ENCODE peak calls at places on chromosomes 2 and 18, in ten cellular contexts. S, L, X, F, H, T, E, D, I and V are unnamed samples.

GRCh38 chr2:86274265-86274917 is 63.0 kb downstream of the REEP1 start:
- DNase-seq in X (no peak), I (no peak), T (peak; percentile 27), H (no peak), D (no peak), S (peak; percentile 17), L (no peak), E (no peak), F (no peak), V (no peak)

GRCh38 chr2:66982766-66983165 is 414.4 kb upstream of the ETAA1 start:
- DNase-seq in I (no peak), X (no peak), S (peak; percentile 26), T (no peak), L (no peak), H (no peak), E (no peak), F (no peak), D (no peak), V (no peak)

GRCh38 chr2:74843371-74844298 is 9.7 kb downstream of the HK2 start:
- DNase-seq in D (no peak), F (no peak), S (peak; percentile 87), E (no peak), I (no peak), T (no peak), H (no peak), X (peak; percentile 9), L (no peak), V (no peak)

GRCh38 chr18:36274296-36274695 is 23.2 kb upstream of the FHOD3 start:
- DNase-seq in E (no peak), F (no peak), L (no peak), T (no peak), H (no peak), I (no peak), X (no peak), S (no peak), D (no peak), V (no peak)

GRCh38 chr2:134218928-134219707 is 34.8 kb upstream of the MGAT5 start:
- DNase-seq in L (no peak), I (peak; percentile 32), D (no peak), H (no peak), T (peak; percentile 40), E (no peak), F (no peak), S (no peak), X (peak; percentile 35), V (no peak)

GRCh38 chr2:237896941-237897340 is 37.5 kb downstream of the RAMP1 start:
- DNase-seq in H (no peak), I (no peak), T (no peak), F (no peak), L (no peak), D (no peak), E (no peak), X (no peak), S (no peak), V (peak; percentile 46)

GRCh38 chr2:75500633-75501032 is 60.1 kb downstream of the EVA1A start:
- DNase-seq in I (no peak), L (no peak), T (no peak), D (no peak), E (no peak), X (no peak), S (no peak), H (no peak), F (no peak), V (no peak)

GRCh38 chr18:51028201-51028805 is 1.7 kb upstream of the SMAD4 start:
- DNase-seq in S (peak; percentile 22), L (no peak), T (no peak), D (no peak), X (no peak), E (no peak), F (no peak), H (no peak), I (no peak), V (no peak)

GRCh38 chr18:51039138-51040112 is 9.4 kb downstream of the SMAD4 start:
- DNase-seq in F (no peak), X (no peak), L (no peak), D (peak; percentile 49), I (no peak), S (peak; percentile 45), H (no peak), T (no peak), E (no peak), V (no peak)

GRCh38 chr2:144517825-144518699 is 1.9 kb downstream of the ZEB2 start:
- DNase-seq in X (no peak), F (no peak), E (no peak), S (no peak), H (no peak), T (no peak), D (no peak), I (no peak), L (no peak), V (no peak)

GRCh38 chr2:88854528-88854927 is 163.1 kb downstream of the RPIA start:
- DNase-seq in E (no peak), X (no peak), T (no peak), S (no peak), I (no peak), D (no peak), H (no peak), F (no peak), L (no peak), V (no peak)

DNA sequence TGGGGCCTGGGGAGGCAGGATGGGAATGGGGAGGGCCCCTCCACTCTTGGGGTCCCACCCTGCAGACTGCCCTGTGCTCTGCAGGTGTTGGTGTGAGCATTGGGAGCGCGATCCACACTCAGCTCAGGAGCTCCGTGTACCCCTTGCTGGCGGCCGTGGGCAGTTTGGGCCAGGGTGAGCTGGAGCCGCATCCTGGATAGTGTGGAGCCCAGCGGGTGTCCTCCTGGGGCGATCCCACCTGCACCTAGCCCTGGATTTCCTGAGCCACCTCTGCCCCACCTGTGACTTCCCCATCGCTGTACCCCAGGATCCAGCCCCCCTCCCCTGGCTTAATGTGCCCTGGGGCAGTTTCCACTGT is 2.6 kb downstream of the PROM2 start:
- DNase-seq in H (peak; percentile 28), I (no peak), S (no peak), D (no peak), F (no peak), L (no peak), X (no peak), T (no peak), E (no peak), V (peak; percentile 72)
- H3K9me3 ChIP-seq in H (no peaks in the 10 kb centered on the region), I (no peaks in the 10 kb centered on the region), S (no peaks in the 10 kb centered on the region), D (no peaks in the 10 kb centered on the region), F (no peaks in the 10 kb centered on the region), L (no peaks in the 10 kb centered on the region), X (no peaks in the 10 kb centered on the region), T (no peaks in the 10 kb centered on the region), E (no peaks in the 10 kb centered on the region), V (no peaks in the 10 kb centered on the region)

GRCh38 chr2:170911314-170911889 is 17.7 kb upstream of the GORASP2 start:
- DNase-seq in F (no peak), L (no peak), E (no peak), D (no peak), S (no peak), X (no peak), I (no peak), T (no peak), H (no peak), V (no peak)

DNA sequence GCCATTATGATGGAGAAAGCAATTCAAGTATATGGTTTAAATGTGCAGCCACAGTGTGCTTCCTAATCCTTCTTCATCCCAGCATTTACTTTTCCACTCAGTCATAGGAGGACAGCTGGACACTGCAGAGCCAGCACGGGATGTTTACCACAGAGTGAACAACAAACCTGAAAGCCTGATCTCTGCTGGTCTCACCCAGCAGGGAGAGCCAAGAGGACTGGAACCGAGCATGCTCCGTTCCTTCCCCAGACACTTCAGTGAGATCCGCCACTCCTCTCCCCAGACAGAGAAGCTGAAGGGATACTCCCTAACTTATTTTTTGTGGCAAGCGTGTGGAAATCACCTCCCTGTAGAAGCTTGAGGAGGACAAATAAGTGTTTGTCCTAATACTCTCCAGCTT is 23.2 kb upstream of the GORASP2 start:
- DNase-seq in F (no peak), I (no peak), S (no peak), L (no peak), D (no peak), X (no peak), E (no peak), T (no peak), H (no peak), V (no peak)
- H3K9me3 ChIP-seq in F (peaks cover 30% of the 10 kb centered on the region), I (peaks cover 17% of the 10 kb centered on the region), S (no peaks in the 10 kb centered on the region), L (peaks cover 9% of the 10 kb centered on the region), D (no peaks in the 10 kb centered on the region), X (peaks cover 15% of the 10 kb centered on the region), E (no peaks in the 10 kb centered on the region), T (no peaks in the 10 kb centered on the region), H (peaks cover 12% of the 10 kb centered on the region), V (peaks cover 17% of the 10 kb centered on the region)

GRCh38 chr2:123606631-123607030 is 418.5 kb upstream of the CNTNAP5 start:
- DNase-seq in E (no peak), D (no peak), X (no peak), F (no peak), H (no peak), I (no peak), L (no peak), T (no peak), S (no peak), V (no peak)
- H3K9me3 ChIP-seq in E (no peaks in the 10 kb centered on the region), D (no peaks in the 10 kb centered on the region), X (no peaks in the 10 kb centered on the region), F (peaks cover 37% of the 10 kb centered on the region), H (no peaks in the 10 kb centered on the region), I (no peaks in the 10 kb centered on the region), L (peaks cover 5% of the 10 kb centered on the region), T (no peaks in the 10 kb centered on the region), S (no peaks in the 10 kb centered on the region), V (peaks cover 4% of the 10 kb centered on the region)

GRCh38 chr2:226652983-226653765 is 146.4 kb downstream of the IRS1 start:
- DNase-seq in F (no peak), E (no peak), T (no peak), L (no peak), H (no peak), X (no peak), I (no peak), S (peak; percentile 61), D (no peak), V (no peak)

GRCh38 chr2:226652388-226652787 is 147.2 kb downstream of the IRS1 start:
- DNase-seq in T (peak; percentile 27), E (peak; percentile 71), F (no peak), X (no peak), L (no peak), H (no peak), I (no peak), S (peak; percentile 87), D (no peak), V (no peak)

GRCh38 chr2:226649871-226650660 is 149.6 kb downstream of the IRS1 start:
- DNase-seq in S (peak; percentile 98), F (peak; percentile 37), L (peak; percentile 85), T (peak; percentile 83), H (peak; percentile 80), E (peak; percentile 94), X (peak; percentile 44), I (peak; percentile 77), D (peak; percentile 43), V (peak; percentile 78)

GRCh38 chr2:226647626-226648518 is 151.7 kb downstream of the IRS1 start:
- DNase-seq in S (no peak), X (no peak), H (peak; percentile 41), F (no peak), T (no peak), D (no peak), L (no peak), E (no peak), I (no peak), V (no peak)

DNA sequence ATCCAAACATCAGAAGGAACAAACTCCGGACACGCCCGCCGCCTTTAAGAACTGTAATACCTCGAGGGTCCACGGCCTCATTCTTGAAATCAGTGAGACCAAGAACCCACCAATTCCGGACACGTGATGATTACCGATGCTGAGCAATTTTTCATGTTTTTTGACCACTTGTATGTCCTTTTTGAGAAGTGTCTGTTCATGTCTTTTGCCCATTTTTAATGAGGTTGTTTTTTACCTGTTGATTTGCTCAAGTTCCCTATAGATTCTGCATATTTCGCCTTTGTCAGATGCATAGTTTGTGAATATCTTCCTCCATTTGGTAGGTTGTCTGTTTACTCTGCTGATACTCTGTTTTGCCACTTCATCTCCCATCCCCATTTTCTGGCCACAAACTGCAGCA is 150.4 kb downstream of the IRS1 start:
- DNase-seq in H (no peak), X (no peak), F (no peak), T (no peak), D (no peak), L (no peak), I (no peak), S (no peak), E (no peak), V (no peak)
- H3K9me3 ChIP-seq in H (no peaks in the 10 kb centered on the region), X (no peaks in the 10 kb centered on the region), F (peaks cover 6% of the 10 kb centered on the region), T (no peaks in the 10 kb centered on the region), D (no peaks in the 10 kb centered on the region), L (no peaks in the 10 kb centered on the region), I (no peaks in the 10 kb centered on the region), S (no peaks in the 10 kb centered on the region), E (peaks cover 4% of the 10 kb centered on the region), V (no peaks in the 10 kb centered on the region)